ENCODE peak calls at places on chromosomes 12 and 14, in nine cellular contexts. M, D, T, F, E, X, Y, H and Q are unnamed samples.

GRCh38 chr12:91513354-91513753 is 330.7 kb upstream of the DCN start:
- DNase-seq in M (no peak), H (no peak), T (peak), F (peak), Y (no peak), D (no peak), X (peak), E (no peak), Q (no peak)

GRCh38 chr14:90483551-90483950 is 86.7 kb downstream of the CALM1 start:
- DNase-seq in E (no peak), M (peak), T (no peak), F (no peak), Y (peak), D (no peak), X (no peak), H (peak), Q (no peak)

GRCh38 chr14:89186850-89187376 is 230.1 kb downstream of the FOXN3 start:
- DNase-seq in E (no peak), D (no peak), X (no peak), M (no peak), T (peak), F (peak), Y (no peak), H (no peak), Q (no peak)

GRCh38 chr14:94227029-94227428 is 52.9 kb downstream of the PPP4R4 start:
- DNase-seq in F (peak), D (no peak), Y (no peak), X (peak), E (peak), M (no peak), H (no peak), T (no peak), Q (no peak)

GRCh38 chr14:37709419-37710195 is 114.2 kb downstream of the TTC6 start:
- DNase-seq in H (no peak), Y (no peak), E (peak), T (peak), X (peak), F (peak), D (no peak), M (no peak), Q (no peak)

GRCh38 chr12:6539276-6540134 is 5.2 kb downstream of the GAPDH start:
- DNase-seq in D (no peak), H (peak), E (no peak), Y (no peak), X (peak), M (peak), T (peak), F (peak), Q (no peak)

GRCh38 chr14:105447651-105448640 is 26.7 kb upstream of the CRIP2 start:
- DNase-seq in Y (no peak), F (no peak), E (no peak), D (no peak), X (no peak), M (no peak), H (no peak), T (no peak), Q (no peak)

GRCh38 chr14:104998801-104999200 is 13.2 kb downstream of the CLBA1 start:
- DNase-seq in E (no peak), Y (no peak), H (no peak), D (no peak), T (no peak), M (no peak), X (no peak), F (no peak), Q (no peak)

GRCh38 chr14:77508249-77508648 is 9.6 kb upstream of the ISM2 start:
- DNase-seq in E (peak), H (no peak), T (peak), M (no peak), D (no peak), F (peak), Y (no peak), X (peak), Q (no peak)

GRCh38 chr12:46445551-46446235 is 73.1 kb upstream of the SLC38A2 start:
- DNase-seq in E (no peak), D (no peak), Y (no peak), H (no peak), X (no peak), T (no peak), F (peak), M (no peak), Q (no peak)

GRCh38 chr12:89051065-89051677 is 301.1 kb downstream of the DUSP6 start:
- DNase-seq in E (peak), X (peak), T (peak), Y (peak), H (peak), F (peak), D (no peak), M (peak), Q (no peak)

GRCh38 chr12:131369094-131369845 is 341.6 kb upstream of the SFSWAP start:
- DNase-seq in H (no peak), E (no peak), M (no peak), T (no peak), X (no peak), F (no peak), Y (no peak), D (no peak), Q (no peak)

GRCh38 chr14:93941293-93941910 is 14.3 kb downstream of the FAM181A start:
- DNase-seq in E (peak), M (no peak), T (peak), F (peak), Y (no peak), D (no peak), H (no peak), X (peak), Q (no peak)

GRCh38 chr14:72742682-72743195 is 151.2 kb downstream of the DPF3 start:
- DNase-seq in Y (no peak), H (no peak), M (no peak), E (no peak), X (no peak), T (no peak), F (no peak), D (no peak), Q (no peak)

GRCh38 chr14:72804653-72805180 is 89.2 kb downstream of the DPF3 start:
- DNase-seq in Y (no peak), E (no peak), T (no peak), X (peak), D (no peak), M (no peak), F (no peak), H (no peak), Q (no peak)

DNA sequence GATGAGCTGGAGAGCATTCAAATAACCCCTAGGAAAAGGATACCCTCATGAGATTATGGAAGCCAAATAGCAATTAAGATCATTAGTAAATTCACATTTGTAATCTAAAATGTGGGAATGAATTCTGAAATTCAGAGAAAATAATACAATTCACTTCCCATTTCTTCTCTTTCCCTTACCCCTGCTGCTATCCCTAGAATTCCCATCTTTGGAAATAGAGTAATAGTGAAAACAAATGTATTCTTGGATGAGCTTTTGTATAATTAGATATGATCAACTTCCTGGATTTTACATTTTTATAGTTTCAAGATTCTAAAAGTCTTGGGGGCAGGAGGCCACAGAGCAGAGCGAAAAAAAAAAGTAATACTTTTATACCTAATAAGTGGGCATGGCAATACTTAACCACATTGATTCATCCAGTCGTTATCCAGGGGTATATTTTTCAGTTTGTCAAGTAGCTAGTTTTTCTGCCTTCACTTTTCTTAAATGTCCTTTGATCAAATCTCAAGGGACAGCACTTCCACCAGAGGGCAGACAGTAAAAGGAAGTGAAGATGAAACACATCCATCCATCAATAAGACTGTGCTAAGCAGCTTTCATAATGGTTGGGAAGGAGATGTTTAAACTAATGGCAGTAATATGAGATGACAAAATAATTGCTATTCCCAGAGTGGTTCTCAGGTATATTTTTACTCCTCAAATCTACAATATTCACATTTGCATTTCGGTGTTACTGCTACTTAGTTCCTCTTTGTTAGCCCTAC is 401.3 kb downstream of the DIO2 start:
- DNase-seq in T (peak), M (no peak), F (peak), X (peak), D (no peak), E (no peak), H (no peak), Y (no peak), Q (no peak)
- TF ChIP-seq CTCF in T (peak), M (no peak), F (peak), X (peak), D (no peak), E (no peak), H (no peak), Y (no peak), Q (no peak)

DNA sequence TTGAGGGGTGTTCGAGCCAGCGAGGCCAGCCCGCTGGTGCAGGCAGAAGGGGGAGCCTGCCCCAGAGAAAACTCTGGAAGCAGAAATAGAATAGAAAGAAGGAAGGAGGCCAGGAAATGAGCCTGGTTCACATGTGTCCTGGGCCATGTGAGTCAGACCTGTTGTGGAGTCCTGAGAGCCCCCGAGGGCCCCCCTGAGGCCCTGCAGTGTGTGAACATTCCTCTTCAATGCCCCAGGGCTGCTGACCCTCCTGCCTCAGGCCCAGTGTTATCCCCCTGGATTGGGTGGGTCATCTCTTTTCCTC is 174 bp upstream of the LRP1-AS start:
- DNase-seq in Y (no peak), T (no peak), D (no peak), M (no peak), F (peak), X (peak), E (peak), H (no peak), Q (no peak)
- TF ChIP-seq CTCF in Y (no peak), T (no peak), D (no peak), M (no peak), F (no peak), X (no peak), E (no peak), H (no peak), Q (no peak)

DNA sequence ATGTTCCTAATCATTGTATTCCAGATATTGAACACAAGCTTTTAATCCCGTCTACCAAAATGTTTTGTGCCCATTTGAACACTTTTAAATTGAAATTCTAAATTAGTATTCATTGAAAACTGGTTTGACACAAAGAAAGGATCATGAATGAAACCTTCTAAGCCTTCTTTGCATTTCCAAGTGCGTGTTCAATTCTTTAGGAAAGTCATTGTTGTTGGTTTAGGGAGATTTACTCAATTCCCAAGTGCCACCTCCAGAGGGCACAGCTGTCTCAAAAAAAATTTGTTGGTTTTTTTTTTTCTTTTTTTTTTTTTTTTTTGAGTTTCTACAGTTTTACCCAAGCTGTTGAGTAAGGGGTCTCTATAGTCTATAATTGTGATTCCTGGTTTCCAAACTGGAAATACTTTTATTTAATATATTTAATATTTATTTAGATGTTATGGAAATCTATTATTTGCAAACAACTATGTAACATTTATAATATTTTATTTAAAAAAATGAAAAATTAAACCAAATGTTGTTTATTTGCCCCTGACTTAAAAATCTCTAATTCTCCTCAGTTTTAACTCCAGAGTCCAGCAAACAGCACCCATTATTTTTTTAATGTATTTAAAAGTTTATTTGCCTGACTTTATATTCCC is 79.9 kb downstream of the NEDD1 start:
- DNase-seq in F (peak), Y (no peak), D (no peak), M (peak), X (peak), T (peak), E (peak), H (peak), Q (no peak)
- TF ChIP-seq CTCF in F (peak), Y (peak), D (peak), M (peak), X (peak), T (peak), E (peak), H (peak), Q (peak)

GRCh38 chr14:100709252-100709955 is 17.3 kb upstream of the DLK1 start:
- DNase-seq in D (peak), M (peak), H (no peak), Y (peak), E (no peak), T (no peak), F (no peak), X (peak), Q (no peak)
- TF ChIP-seq CTCF in D (peak), M (peak), H (peak), Y (no peak), E (no peak), T (peak), F (no peak), X (peak), Q (peak)

GRCh38 chr12:32265461-32265860 is 133.9 kb upstream of the FGD4 start:
- DNase-seq in E (no peak), Y (no peak), F (no peak), X (no peak), T (no peak), D (no peak), M (no peak), H (no peak), Q (no peak)

GRCh38 chr12:32257695-32258496 is 141.5 kb upstream of the FGD4 start:
- DNase-seq in M (no peak), D (no peak), F (no peak), T (no peak), Y (no peak), X (no peak), E (no peak), H (no peak), Q (no peak)

GRCh38 chr12:32265920-32266319 is 133.4 kb upstream of the FGD4 start:
- DNase-seq in X (peak), H (peak), Y (peak), M (no peak), T (no peak), E (no peak), F (peak), D (no peak), Q (no peak)

GRCh38 chr12:32264995-32265394 is 134.4 kb upstream of the FGD4 start:
- DNase-seq in D (no peak), E (peak), H (peak), M (no peak), F (peak), X (peak), Y (peak), T (no peak), Q (no peak)

GRCh38 chr12:32261638-32262037 is 137.7 kb upstream of the FGD4 start:
- DNase-seq in D (peak), Y (no peak), M (peak), T (no peak), E (no peak), F (no peak), X (no peak), H (no peak), Q (no peak)
- TF ChIP-seq CTCF in D (peak), Y (no peak), M (no peak), T (no peak), E (peak), F (no peak), X (no peak), H (peak), Q (peak)

DNA sequence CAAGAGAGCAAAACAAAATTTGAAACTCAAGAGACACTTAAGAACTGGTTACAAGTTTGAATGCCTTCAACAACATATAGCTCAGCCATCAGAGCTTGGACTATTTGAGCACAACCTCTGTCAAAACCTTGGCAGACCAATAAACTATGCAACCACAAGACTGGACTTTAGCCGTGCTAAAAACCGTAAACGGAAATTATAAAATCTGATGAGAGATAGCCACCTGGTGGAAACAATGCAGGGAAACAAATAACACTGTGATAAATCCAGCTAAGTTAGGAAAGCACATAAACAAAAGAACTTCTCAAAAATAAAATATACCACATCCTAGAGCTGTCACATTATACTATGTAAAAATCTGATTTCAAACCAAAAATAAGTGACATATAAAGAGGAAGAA is 1074.2 kb upstream of the NOVA1 start:
- DNase-seq in M (no peak), T (no peak), Y (no peak), E (no peak), X (no peak), D (no peak), H (no peak), F (no peak), Q (no peak)
- TF ChIP-seq CTCF in M (no peak), T (no peak), Y (no peak), E (no peak), X (no peak), D (no peak), H (no peak), F (no peak), Q (no peak)

GRCh38 chr12:118430516-118430915 is 54.2 kb downstream of the SUDS3 start:
- DNase-seq in X (no peak), T (peak), Y (no peak), M (no peak), H (no peak), D (no peak), F (peak), E (no peak), Q (no peak)

GRCh38 chr12:118429703-118430383 is 53.5 kb downstream of the SUDS3 start:
- DNase-seq in F (no peak), E (no peak), H (no peak), X (no peak), D (no peak), M (no peak), Y (no peak), T (no peak), Q (no peak)

GRCh38 chr12:118424883-118425282 is 48.5 kb downstream of the SUDS3 start:
- DNase-seq in F (no peak), T (no peak), E (no peak), D (no peak), H (no peak), X (no peak), Y (no peak), M (no peak), Q (no peak)

GRCh38 chr12:118432812-118433540 is 56.6 kb downstream of the SUDS3 start:
- DNase-seq in D (no peak), H (no peak), M (no peak), X (peak), E (peak), Y (no peak), T (no peak), F (peak), Q (no peak)

DNA sequence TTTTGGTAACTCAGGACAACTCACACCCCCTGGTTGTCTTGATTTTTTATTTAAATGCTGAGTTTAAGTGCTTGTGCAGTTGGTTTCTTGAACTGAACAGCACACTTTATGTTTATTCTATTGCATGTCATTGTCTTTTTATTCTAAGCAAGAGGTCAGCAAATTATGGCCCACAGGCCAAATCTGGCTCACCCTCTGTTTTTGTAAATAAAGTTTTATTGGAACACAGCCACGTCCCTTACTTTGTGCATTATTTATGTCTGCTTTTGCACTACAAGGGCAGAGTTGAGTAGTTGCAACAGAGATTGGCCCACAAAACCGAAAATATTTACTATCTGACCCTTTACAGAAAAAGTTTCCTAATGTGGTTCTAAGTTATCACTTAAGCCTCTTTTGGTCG is 52.3 kb downstream of the SUDS3 start:
- DNase-seq in Y (no peak), D (no peak), F (no peak), H (no peak), M (no peak), E (no peak), T (no peak), X (no peak), Q (no peak)
- TF ChIP-seq CTCF in Y (no peak), D (no peak), F (no peak), H (no peak), M (no peak), E (no peak), T (no peak), X (no peak), Q (no peak)

DNA sequence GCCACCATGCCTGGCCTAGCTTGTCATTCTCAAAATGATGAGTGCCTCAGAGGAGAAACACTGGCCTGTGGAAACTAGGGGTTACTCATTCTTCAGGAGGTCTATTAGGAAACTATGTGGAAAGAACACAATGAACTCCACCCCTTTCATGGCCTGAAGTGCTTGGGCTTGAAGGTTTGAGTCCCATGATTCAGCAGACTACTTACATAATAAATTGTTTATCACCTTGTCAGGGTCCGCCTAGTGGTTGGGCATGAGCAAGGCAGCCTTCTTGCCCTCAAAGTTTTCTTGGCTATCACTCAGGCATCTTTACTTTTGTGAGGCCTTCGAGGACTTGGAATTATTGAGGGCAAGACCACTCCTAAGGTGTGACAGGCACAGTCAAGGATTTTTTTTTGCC is 251.2 kb downstream of the ACSS3 start:
- DNase-seq in F (peak), M (peak), Y (peak), X (peak), H (no peak), D (peak), T (peak), E (peak), Q (no peak)
- TF ChIP-seq CTCF in F (peak), M (no peak), Y (peak), X (peak), H (peak), D (peak), T (peak), E (peak), Q (peak)

DNA sequence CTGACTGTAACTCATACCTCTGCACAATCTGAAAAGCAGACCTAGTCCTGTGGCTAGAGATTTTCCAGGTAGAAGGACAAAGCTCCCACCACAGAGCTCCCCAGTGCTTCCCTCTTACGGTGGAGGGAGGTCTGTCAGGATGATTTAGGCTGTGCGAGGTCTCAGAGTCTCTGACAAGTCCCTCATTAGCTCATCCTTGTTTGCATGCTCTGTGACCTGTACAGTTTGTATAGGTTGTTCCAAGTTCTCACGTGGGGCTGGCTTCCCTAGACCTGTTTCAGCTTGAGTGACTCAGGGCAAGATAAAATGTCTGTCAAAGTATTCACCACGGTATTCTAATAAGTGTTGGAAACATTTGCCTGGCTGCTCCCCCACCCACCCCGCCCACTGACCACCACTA is 34.8 kb downstream of the ASCL1 start:
- DNase-seq in H (peak), T (no peak), F (no peak), D (no peak), Y (no peak), E (no peak), X (no peak), M (no peak), Q (no peak)
- TF ChIP-seq CTCF in H (no peak), T (no peak), F (no peak), D (no peak), Y (no peak), E (no peak), X (no peak), M (no peak), Q (no peak)